ENCODE peak calls at places on chromosomes 12 and 14, in ten cellular contexts. F is CD8-positive, alpha-beta T cell; O is gastrocnemius medialis; C is Panc1; Y is SK-N-SH; K is CD4-positive, CD25-positive, alpha-beta regulatory T cell; H is naive thymus-derived CD4-positive, alpha-beta T cell; U is lower lobe of right lung; Z is ovary; D is A673. X is an unnamed sample. For H3K36me3 and H3K27me3, the result is how much of the 10 kb centered on the place peaks cover.

GRCh38 chr14:78029471-78030372 is 140.5 kb upstream of the NRXN3 start:
- DNase-seq in D (peak), O (no peak), K (no peak), C (no peak), F (no peak), Z (no peak), U (no peak), H (no peak), Y (no peak), X (no peak)

GRCh38 chr14:25049127-25049558 is 804 bp downstream of the STXBP6 start:
- DNase-seq in Z (peak), Y (peak), O (no peak), U (no peak), F (no peak), D (no peak), H (no peak), K (no peak), C (no peak), X (peak)

GRCh38 chr14:50599700-50600444 is 39.9 kb downstream of the ATL1 start:
- DNase-seq in H (no peak), O (no peak), D (peak), F (no peak), U (no peak), Y (peak), C (peak), Z (no peak), K (peak), X (no peak)

GRCh38 chr12:31620311-31620710 is 29.4 kb upstream of the DENND5B start:
- DNase-seq in D (no peak), F (no peak), C (no peak), H (no peak), U (no peak), Y (no peak), K (no peak), Z (no peak), O (no peak), X (no peak)

GRCh38 chr12:27573972-27574371 is 50.0 kb downstream of the PPFIBP1 start:
- DNase-seq in U (no peak), O (no peak), K (no peak), C (no peak), D (peak), F (no peak), Z (no peak), H (no peak), Y (no peak), X (no peak)

GRCh38 chr12:14267724-14268123 is 97.8 kb upstream of the ATF7IP start:
- DNase-seq in K (no peak), H (no peak), O (no peak), D (no peak), F (no peak), U (no peak), Y (no peak), Z (no peak), C (no peak), X (no peak)

GRCh38 chr14:59464651-59465569 is at the start of gene GPR135:
- DNase-seq in F (peak), D (peak), H (peak), Y (peak), O (peak), U (peak), Z (peak), K (peak), C (no peak), X (peak)

GRCh38 chr12:104669851-104670337 is 213.1 kb downstream of the CHST11 start:
- DNase-seq in C (no peak), O (no peak), F (peak), Z (peak), D (no peak), K (peak), Y (no peak), U (peak), H (no peak), X (peak)

GRCh38 chr12:34398366-34398705 is 376.0 kb downstream of the ALG10 start:
- DNase-seq in F (peak), Z (peak), U (peak), H (no peak), D (no peak), Y (peak), K (no peak), O (peak), C (no peak), X (no peak)

GRCh38 chr14:91372680-91373495 is 44.7 kb downstream of the CCDC88C start:
- DNase-seq in F (peak), O (no peak), H (no peak), U (no peak), K (peak), Y (peak), Z (no peak), D (no peak), C (no peak), X (no peak)

GRCh38 chr12:122265433-122265832 is 861 bp downstream of the VPS33A start:
- DNase-seq in F (no peak), C (no peak), Z (no peak), D (peak), H (no peak), O (no peak), U (no peak), K (no peak), Y (no peak), X (no peak)

GRCh38 chr12:16939871-16940306 is 333.9 kb upstream of the LMO3 start:
- DNase-seq in H (no peak), Z (no peak), U (peak), K (no peak), C (peak), Y (peak), O (no peak), D (peak), F (no peak), X (no peak)

GRCh38 chr14:34981743-34982420 is 910 bp upstream of the SRP54 start:
- DNase-seq in Y (peak), D (peak), Z (peak), F (peak), U (no peak), C (peak), O (peak), H (no peak), K (no peak), X (no peak)

GRCh38 chr14:53663709-53664108 is 292.9 kb downstream of the BMP4 start:
- DNase-seq in H (no peak), Y (no peak), Z (no peak), O (peak), U (no peak), C (no peak), F (no peak), D (peak), K (no peak), X (peak)

GRCh38 chr14:47044841-47045240 is 393.3 kb upstream of the RPL10L start:
- DNase-seq in Y (no peak), F (no peak), K (no peak), C (no peak), U (no peak), D (peak), H (no peak), Z (no peak), O (no peak), X (no peak)

GRCh38 chr12:113261847-113262470 is 40.7 kb downstream of the TPCN1 start:
- DNase-seq in O (no peak), U (no peak), D (no peak), Z (no peak), F (no peak), H (no peak), C (no peak), Y (no peak), K (peak), X (no peak)

GRCh38 chr14:99058542-99058941 is 213.5 kb downstream of the BCL11B start:
- DNase-seq in C (no peak), F (no peak), U (no peak), O (no peak), D (no peak), Z (no peak), K (no peak), H (no peak), Y (no peak), X (no peak)

GRCh38 chr12:66409195-66409871 is 107.0 kb downstream of the HELB start:
- DNase-seq in Y (peak), D (peak), K (peak), C (peak), Z (no peak), F (peak), O (no peak), H (no peak), U (no peak), X (peak)

GRCh38 chr12:42704810-42705401 is 115.4 kb upstream of the PRICKLE1 start:
- DNase-seq in K (no peak), O (no peak), C (no peak), U (no peak), F (no peak), Z (no peak), Y (no peak), H (no peak), D (no peak), X (no peak)

GRCh38 chr14:31263485-31264133 is 56.0 kb upstream of the HECTD1 start:
- DNase-seq in D (no peak), F (no peak), H (no peak), C (peak), O (peak), K (no peak), Z (peak), Y (no peak), U (no peak), X (no peak)

GRCh38 chr12:94640134-94640928 is 10.0 kb downstream of the TMCC3 start:
- DNase-seq in H (no peak), K (no peak), O (no peak), D (no peak), C (no peak), Z (no peak), U (no peak), Y (no peak), F (no peak), X (no peak)

GRCh38 chr14:42002139-42002538 is 395.5 kb downstream of the LRFN5 start:
- DNase-seq in Z (no peak), Y (no peak), D (no peak), F (no peak), H (no peak), O (no peak), U (no peak), C (no peak), K (no peak), X (no peak)

GRCh38 chr12:32548691-32549412 is 130.2 kb upstream of the DNM1L start:
- DNase-seq in O (no peak), C (no peak), Y (no peak), H (no peak), K (no peak), Z (peak), U (no peak), F (no peak), D (no peak), X (peak)

GRCh38 chr14:75126121-75126544 is 715 bp downstream of the NEK9 start:
- DNase-seq in K (no peak), H (no peak), C (no peak), O (no peak), F (no peak), U (no peak), Y (peak), Z (no peak), D (peak), X (no peak)

GRCh38 chr12:32698285-32698684 is 19.2 kb downstream of the DNM1L start:
- DNase-seq in H (no peak), U (no peak), Z (no peak), K (no peak), C (no peak), D (peak), O (no peak), Y (peak), F (no peak), X (no peak)

GRCh38 chr12:51386361-51386760 is 4.8 kb downstream of the GALNT6 start:
- DNase-seq in U (no peak), H (no peak), F (no peak), Y (no peak), D (no peak), Z (no peak), K (no peak), C (no peak), O (no peak), X (no peak)

GRCh38 chr12:22231836-22232235 is 102.7 kb downstream of the ST8SIA1 start:
- DNase-seq in K (no peak), O (no peak), H (no peak), D (no peak), Y (no peak), C (no peak), Z (no peak), U (no peak), F (no peak), X (no peak)

GRCh38 chr14:65329911-65330310 is 82.6 kb upstream of the FUT8 start:
- DNase-seq in F (no peak), Y (no peak), C (no peak), O (no peak), Z (no peak), D (no peak), U (no peak), H (no peak), K (no peak), X (no peak)

GRCh38 chr14:58677996-58678395 is 40.2 kb downstream of the DACT1 start:
- DNase-seq in F (no peak), C (no peak), U (no peak), O (no peak), D (no peak), K (no peak), Z (no peak), H (no peak), Y (no peak), X (no peak)

GRCh38 chr14:75339059-75339458 is 60.4 kb downstream of the FOS start:
- DNase-seq in C (no peak), K (no peak), O (no peak), F (no peak), D (no peak), U (no peak), Y (no peak), Z (no peak), H (no peak), X (no peak)

GRCh38 chr12:508795-509194 is 49.1 kb downstream of the B4GALNT3 start:
- DNase-seq in H (no peak), U (no peak), F (no peak), D (no peak), K (no peak), Y (no peak), C (no peak), Z (no peak), O (no peak), X (no peak)

GRCh38 chr12:91094036-91094660 is 17.1 kb downstream of the LUM start:
- DNase-seq in Y (no peak), U (no peak), O (no peak), C (no peak), K (no peak), F (no peak), H (no peak), D (no peak), Z (no peak), X (no peak)

GRCh38 chr12:57793920-57794319 is 11.3 kb downstream of the TSFM start:
- DNase-seq in O (no peak), D (no peak), K (no peak), U (no peak), H (no peak), Z (no peak), C (no peak), F (no peak), Y (no peak), X (no peak)

GRCh38 chr14:23366163-23366921 is 1.4 kb upstream of the EFS start:
- DNase-seq in O (no peak), D (peak), Y (peak), F (no peak), Z (peak), K (no peak), U (peak), C (no peak), H (no peak), X (peak)

GRCh38 chr12:55970775-55971174 is 3.1 kb upstream of the RAB5B start:
- DNase-seq in F (no peak), Y (no peak), Z (no peak), O (no peak), H (no peak), U (no peak), K (no peak), D (no peak), C (no peak), X (no peak)

GRCh38 chr12:111406474-111407370 is 999 bp downstream of the SH2B3 start:
- DNase-seq in H (no peak), K (peak), Z (no peak), C (no peak), U (peak), D (no peak), F (no peak), Y (peak), O (peak), X (peak)

GRCh38 chr12:71299541-71300376 is 139.8 kb upstream of the LGR5 start:
- DNase-seq in U (no peak), O (no peak), C (no peak), F (no peak), Y (no peak), Z (no peak), K (no peak), D (no peak), H (no peak), X (no peak)

GRCh38 chr12:29088611-29089219 is 60.4 kb upstream of the FAR2 start:
- DNase-seq in F (no peak), U (no peak), Y (peak), H (no peak), O (no peak), D (peak), C (no peak), K (peak), Z (no peak), X (no peak)

GRCh38 chr12:12916135-12916956 is 25.0 kb downstream of the GPRC5A start:
- DNase-seq in K (peak), O (peak), U (peak), C (no peak), F (peak), Z (peak), Y (peak), H (peak), D (peak), X (peak)
- H3K36me3 ChIP-seq in K (under half), O (under half), U (under half), C (under half), F (under half), Z (under half), Y (under half), H (under half), D (under half), X (under half)

GRCh38 chr14:93219103-93219726 is 12.2 kb downstream of the UBR7 start:
- DNase-seq in O (no peak), D (peak), H (no peak), F (peak), K (peak), C (no peak), U (no peak), Y (peak), Z (no peak), X (no peak)

GRCh38 chr14:93220509-93220908 is 13.5 kb downstream of the UBR7 start:
- DNase-seq in U (no peak), Z (no peak), O (no peak), F (no peak), H (no peak), D (no peak), C (no peak), K (no peak), Y (no peak), X (no peak)

GRCh38 chr14:93212432-93212831 is 5.4 kb downstream of the UBR7 start:
- DNase-seq in H (no peak), U (no peak), F (no peak), K (no peak), C (no peak), D (no peak), O (no peak), Y (no peak), Z (no peak), X (no peak)

DNA sequence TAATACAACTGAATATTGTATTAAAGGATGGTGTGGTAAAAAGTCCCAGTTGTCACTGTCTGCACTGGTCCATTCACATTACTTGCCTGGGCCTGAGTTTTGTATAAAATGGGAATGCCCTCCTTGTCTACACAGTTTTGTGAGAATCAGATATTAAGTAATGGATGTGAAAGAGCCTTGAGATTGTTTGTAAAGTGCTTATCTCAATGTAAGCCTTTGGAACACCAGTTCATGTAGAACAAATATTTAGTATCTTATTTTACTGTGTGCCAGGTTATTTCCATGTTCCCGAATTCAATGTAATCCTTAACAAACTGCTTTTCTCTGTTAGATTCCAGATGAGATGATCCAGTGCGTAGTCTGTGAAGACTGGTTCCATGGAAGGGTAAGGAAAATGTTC is 7.5 kb downstream of the UBR7 start:
- DNase-seq in D (no peak), Z (no peak), C (no peak), F (no peak), K (no peak), U (no peak), Y (no peak), H (no peak), O (no peak), X (no peak)
- H3K27me3 ChIP-seq in D (under half), Z (under half), C (under half), F (under half), K (under half), U (under half), Y (under half), H (under half), O (under half), X (under half)

GRCh38 chr14:93073833-93074769 is 41.6 kb downstream of the ITPK1 start:
- DNase-seq in Y (no peak), H (peak), U (peak), D (peak), C (no peak), O (peak), K (no peak), Z (no peak), F (no peak), X (peak)
- H3K27ac ChIP-seq in Y (no peak), H (no peak), U (peak), D (no peak), C (no peak), O (peak), K (no peak), Z (no peak), F (no peak), X (peak)

DNA sequence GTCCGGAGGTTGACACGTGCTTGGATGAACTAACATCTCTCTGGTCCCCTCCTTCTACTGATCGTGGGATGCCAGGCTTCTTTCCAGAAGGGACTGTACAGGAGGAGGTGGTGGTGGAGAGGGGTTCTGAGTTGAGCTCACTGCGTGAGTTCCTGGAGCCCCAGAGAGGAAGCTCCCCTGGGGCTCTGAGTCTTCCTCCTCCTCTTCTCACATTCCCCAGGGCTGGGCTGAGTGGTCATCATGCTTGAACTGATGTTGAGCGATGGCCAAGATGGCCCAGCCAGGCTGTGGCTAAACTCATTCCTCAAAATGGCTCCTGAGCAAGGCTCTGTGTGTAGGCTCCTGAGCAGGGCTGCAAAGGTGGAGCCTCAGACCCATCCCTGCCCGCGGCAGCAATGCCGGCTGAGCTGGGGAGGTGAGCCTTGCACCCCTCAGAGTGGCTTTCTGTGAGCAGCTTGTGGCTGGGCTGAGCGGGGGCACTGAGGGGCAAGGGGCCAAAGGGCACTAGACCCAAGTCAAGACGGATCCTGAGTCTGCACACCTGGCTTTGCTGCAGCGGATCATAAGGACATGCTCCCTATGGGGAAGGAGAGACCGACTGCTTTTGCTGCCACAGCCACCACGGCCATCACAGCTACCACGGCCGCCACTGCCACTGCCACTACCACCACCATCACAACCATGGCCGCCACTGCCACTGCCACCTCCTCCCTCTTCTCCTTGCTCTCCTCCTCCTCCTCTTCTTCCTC is 35.4 kb downstream of the MEG3 start:
- DNase-seq in F (no peak), C (no peak), H (no peak), U (peak), Y (no peak), D (peak), K (no peak), O (no peak), Z (no peak), X (no peak)
- H3K36me3 ChIP-seq in F (under half), C (under half), H (under half), U (under half), Y (under half), D (under half), K (under half), O (under half), Z (under half), X (under half)

GRCh38 chr14:104515059-104515810 is 64.3 kb upstream of the C14orf180 start:
- DNase-seq in U (no peak), Y (no peak), Z (no peak), H (no peak), O (no peak), C (no peak), D (no peak), F (no peak), K (no peak), X (no peak)

GRCh38 chr14:104512061-104512460 is 67.5 kb upstream of the C14orf180 start:
- DNase-seq in Z (no peak), U (no peak), D (no peak), H (no peak), Y (no peak), C (no peak), F (no peak), O (no peak), K (no peak), X (no peak)

GRCh38 chr14:104514156-104514848 is 65.3 kb upstream of the C14orf180 start:
- DNase-seq in F (no peak), H (no peak), U (no peak), D (no peak), Z (no peak), O (no peak), K (no peak), Y (no peak), C (no peak), X (peak)

GRCh38 chr14:104512771-104513640 is 66.6 kb upstream of the C14orf180 start:
- DNase-seq in F (no peak), U (no peak), Z (no peak), K (no peak), D (no peak), O (no peak), Y (no peak), C (no peak), H (no peak), X (no peak)

GRCh38 chr14:104513641-104514046 is 65.9 kb upstream of the C14orf180 start:
- DNase-seq in U (no peak), K (no peak), H (no peak), D (no peak), O (no peak), Y (no peak), C (no peak), F (no peak), Z (no peak), X (no peak)
- H3K27me3 ChIP-seq in U (under half), K (under half), H (under half), D (under half), O (under half), Y (under half), C (under half), F (under half), Z (under half), X (under half)